ENCODE peak calls at places on chromosomes 1 and 21, in eight cellular contexts. Q, J, L, V, U, W, G and R are unnamed samples.

GRCh38 chr21:27570306-27570868 is 603.5 kb upstream of the ADAMTS5 start:
- DNase-seq in Q (peak; percentile 69), J (peak; percentile 53), L (peak; percentile 45), V (no peak), U (peak; percentile 31), W (peak; percentile 95), G (peak; percentile 10), R (no peak)

GRCh38 chr1:230568008-230568407 is 74.3 kb upstream of the COG2 start:
- DNase-seq in Q (no peak), J (peak; percentile 40), L (no peak), V (no peak), U (no peak), W (peak; percentile 48), G (peak; percentile 71), R (peak; percentile 65)

GRCh38 chr1:24051206-24051945 is 60.6 kb downstream of the MYOM3 start:
- DNase-seq in Q (no peak), J (no peak), L (no peak), V (no peak), U (no peak), W (peak; percentile 21), G (no peak), R (no peak)

GRCh38 chr1:109509176-109510134 is at the start of gene AMIGO1:
- DNase-seq in Q (no peak), J (peak; percentile 59), L (peak; percentile 77), V (peak; percentile 66), U (peak; percentile 60), W (peak; percentile 59), G (peak; percentile 76), R (peak; percentile 53)

GRCh38 chr1:43381609-43382008 is 8.0 kb downstream of the MED8 start:
- DNase-seq in Q (peak; percentile 24), J (peak; percentile 40), L (no peak), V (no peak), U (no peak), W (no peak), G (no peak), R (no peak)

GRCh38 chr1:9069324-9070100 is at the start of gene SLC2A5:
- DNase-seq in Q (peak; percentile 14), J (peak; percentile 40), L (peak; percentile 51), V (no peak), U (peak; percentile 42), W (peak; percentile 46), G (peak; percentile 44), R (peak; percentile 34)

GRCh38 chr1:212700892-212701819 is 1.5 kb upstream of the BATF3 start:
- DNase-seq in Q (peak; percentile 57), J (peak; percentile 52), L (peak; percentile 65), V (no peak), U (peak; percentile 59), W (peak; percentile 66), G (peak; percentile 32), R (peak; percentile 43)

GRCh38 chr1:215568287-215568692 is 1.2 kb downstream of the KCTD3 start:
- DNase-seq in Q (peak; percentile 37), J (peak; percentile 27), L (no peak), V (no peak), U (peak; percentile 20), W (peak; percentile 67), G (peak; percentile 42), R (peak; percentile 34)

GRCh38 chr1:42482635-42483153 is 19.6 kb downstream of the CCDC30 start:
- DNase-seq in Q (no peak), J (no peak), L (no peak), V (no peak), U (no peak), W (no peak), G (no peak), R (no peak)

GRCh38 chr1:228400237-228400651 is 6.4 kb downstream of the TRIM11 start:
- DNase-seq in Q (no peak), J (no peak), L (no peak), V (no peak), U (no peak), W (no peak), G (no peak), R (no peak)

GRCh38 chr21:43785134-43785533 is 4.2 kb upstream of the RRP1 start:
- DNase-seq in Q (no peak), J (no peak), L (no peak), V (no peak), U (no peak), W (no peak), G (no peak), R (no peak)

GRCh38 chr1:77533660-77534295 is 148.7 kb downstream of the ZZZ3 start:
- DNase-seq in Q (no peak), J (peak; percentile 50), L (peak; percentile 55), V (peak; percentile 57), U (peak; percentile 29), W (peak; percentile 87), G (peak; percentile 23), R (peak; percentile 47)

GRCh38 chr1:31855038-31855845 is 39.4 kb upstream of the SPOCD1 start:
- DNase-seq in Q (no peak), J (no peak), L (no peak), V (no peak), U (no peak), W (peak; percentile 43), G (peak; percentile 34), R (peak; percentile 27)

GRCh38 chr1:207935166-207935583 is 24.2 kb upstream of the CD34 start:
- DNase-seq in Q (no peak), J (no peak), L (no peak), V (no peak), U (no peak), W (no peak), G (no peak), R (no peak)

GRCh38 chr1:145963218-145964019 is 956 bp downstream of the ANKRD34A start:
- DNase-seq in Q (no peak), J (no peak), L (no peak), V (no peak), U (no peak), W (peak; percentile 61), G (no peak), R (no peak)

GRCh38 chr1:1941211-1941841 is 22.2 kb upstream of the TMEM52 start:
- DNase-seq in Q (no peak), J (no peak), L (peak; percentile 28), V (no peak), U (no peak), W (no peak), G (no peak), R (no peak)

GRCh38 chr21:25898671-25899070 is 163.9 kb downstream of the GABPA start:
- DNase-seq in Q (no peak), J (no peak), L (no peak), V (no peak), U (no peak), W (peak; percentile 25), G (no peak), R (no peak)

GRCh38 chr1:56146449-56146848 is 432.9 kb downstream of the PLPP3 start:
- DNase-seq in Q (peak; percentile 24), J (peak; percentile 3), L (no peak), V (no peak), U (peak; percentile 44), W (peak; percentile 57), G (no peak), R (no peak)

GRCh38 chr1:112849967-112850641 is 105.9 kb downstream of the SLC16A1 start:
- DNase-seq in Q (no peak), J (no peak), L (no peak), V (no peak), U (no peak), W (no peak), G (no peak), R (no peak)

GRCh38 chr1:65449214-65449823 is 28.9 kb downstream of the LEPR start:
- DNase-seq in Q (no peak), J (peak; percentile 54), L (no peak), V (no peak), U (no peak), W (no peak), G (no peak), R (no peak)

GRCh38 chr1:76640723-76641122 is 226.6 kb upstream of the ST6GALNAC5 start:
- DNase-seq in Q (no peak), J (no peak), L (no peak), V (no peak), U (no peak), W (no peak), G (no peak), R (no peak)

GRCh38 chr21:15809818-15810217 is 80.0 kb downstream of the USP25 start:
- DNase-seq in Q (no peak), J (no peak), L (peak; percentile 25), V (no peak), U (no peak), W (peak; percentile 76), G (no peak), R (no peak)

GRCh38 chr1:247647864-247648263 is 31.7 kb downstream of the OR13G1 start:
- DNase-seq in Q (peak; percentile 12), J (peak; percentile 30), L (no peak), V (no peak), U (peak; percentile 24), W (no peak), G (peak; percentile 75), R (peak; percentile 70)

GRCh38 chr1:951364-951763 is 7.7 kb downstream of the NOC2L start:
- DNase-seq in Q (no peak), J (no peak), L (no peak), V (no peak), U (no peak), W (peak; percentile 45), G (no peak), R (no peak)

GRCh38 chr1:167501513-167502191 is 16.7 kb downstream of the CD247 start:
- DNase-seq in Q (no peak), J (peak; percentile 18), L (no peak), V (no peak), U (no peak), W (no peak), G (no peak), R (no peak)

GRCh38 chr1:96865731-96866684 is 144.4 kb downstream of the PTBP2 start:
- DNase-seq in Q (peak; percentile 43), J (peak; percentile 27), L (no peak), V (no peak), U (peak; percentile 52), W (peak; percentile 99), G (no peak), R (no peak)
- H3K4me1 ChIP-seq in Q (no peaks in the 10 kb centered on the region), J (no peaks in the 10 kb centered on the region), L (no peaks in the 10 kb centered on the region), V (no peaks in the 10 kb centered on the region), U (no peaks in the 10 kb centered on the region), W (no peaks in the 10 kb centered on the region), G (no peaks in the 10 kb centered on the region), R (no peaks in the 10 kb centered on the region)

GRCh38 chr1:245337829-245338484 is 183.2 kb downstream of the KIF26B start:
- DNase-seq in Q (no peak), J (no peak), L (no peak), V (no peak), U (no peak), W (peak; percentile 19), G (no peak), R (no peak)
- TF ChIP-seq CTCF in Q (no peak), J (no peak), L (no peak), V (no peak), U (no peak), W (no peak), G (no peak), R (no peak)

DNA sequence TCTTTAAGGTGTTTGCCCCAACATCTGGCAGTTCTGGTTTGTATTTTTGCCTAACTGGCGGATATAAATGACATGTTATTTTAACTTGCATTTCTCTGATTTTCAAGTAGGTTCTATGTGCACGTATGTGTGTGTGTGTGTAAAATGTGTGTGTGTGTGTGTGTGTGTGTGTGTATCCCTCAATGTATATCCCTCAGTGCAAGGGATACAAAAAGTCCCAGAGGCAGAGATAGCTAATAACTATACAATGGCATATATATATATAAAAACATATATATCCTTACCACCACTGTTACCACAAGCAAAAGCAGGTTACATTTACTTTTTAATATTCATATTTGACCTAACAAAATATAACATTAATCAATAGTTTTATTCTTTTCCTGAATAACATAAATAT is 95.0 kb upstream of the NR5A2 start:
- DNase-seq in Q (no peak), J (no peak), L (no peak), V (no peak), U (no peak), W (no peak), G (no peak), R (no peak)
- H3K4me3 ChIP-seq in Q (no peak overlapping the region), J (no peak overlapping the region), L (peak overlapping the region; percentile 30), V (peak overlapping the region; percentile 35), U (no peak overlapping the region), W (no peak overlapping the region), G (no peak overlapping the region), R (no peak overlapping the region)

GRCh38 chr1:200269256-200269655 is 140.6 kb downstream of the ZNF281 start:
- DNase-seq in Q (no peak), J (no peak), L (no peak), V (no peak), U (no peak), W (no peak), G (no peak), R (no peak)
- H3K4me1 ChIP-seq in Q (no peaks in the 10 kb centered on the region), J (no peaks in the 10 kb centered on the region), L (no peaks in the 10 kb centered on the region), V (no peaks in the 10 kb centered on the region), U (no peaks in the 10 kb centered on the region), W (no peaks in the 10 kb centered on the region), G (no peaks in the 10 kb centered on the region), R (no peaks in the 10 kb centered on the region)